ENCODE peak calls at places on chromosomes 16 and 17, in five cellular contexts. V is aorta, Y is AG04450, R is SK-N-SH, H is cardiac fibroblast. M is an unnamed sample.

GRCh38 chr16:20614201-20615141 is 38.3 kb upstream of the ACSM2B start:
- DNase-seq in V (peak; percentile 51), Y (no peak), R (no peak), H (no peak), M (no peak)

GRCh38 chr17:18187226-18187625 is 3.6 kb downstream of the ALKBH5 start:
- DNase-seq in V (no peak), Y (no peak), R (peak; percentile 61), H (peak; percentile 19), M (no peak)

GRCh38 chr17:81828656-81829055 is 4.4 kb downstream of the MCRIP1 start:
- DNase-seq in V (no peak), Y (no peak), R (no peak), H (no peak), M (no peak)

GRCh38 chr17:78789149-78789662 is 7.1 kb upstream of the CYTH1 start:
- DNase-seq in V (peak; percentile 25), Y (no peak), R (peak; percentile 29), H (peak; percentile 24), M (no peak)

GRCh38 chr17:80371196-80371595 is 43.8 kb upstream of the ENDOV start:
- DNase-seq in V (peak; percentile 11), Y (no peak), R (no peak), H (no peak), M (no peak)

GRCh38 chr16:881219-882097 is 80.9 kb upstream of the GNG13 start:
- DNase-seq in V (no peak), Y (no peak), R (no peak), H (no peak), M (no peak)

GRCh38 chr17:45147102-45147580 is 1.1 kb upstream of the HEXIM1 start:
- DNase-seq in V (peak; percentile 86), Y (no peak), R (peak; percentile 86), H (no peak), M (no peak)

GRCh38 chr16:83762141-83763024 is 45.4 kb upstream of the HSBP1 start:
- DNase-seq in V (no peak), Y (no peak), R (no peak), H (no peak), M (no peak)

GRCh38 chr17:81245665-81246342 is 6.7 kb downstream of the NDUFAF8 start:
- DNase-seq in V (peak; percentile 40), Y (no peak), R (no peak), H (no peak), M (no peak)

GRCh38 chr17:72274632-72275031 is 153.8 kb downstream of the SOX9 start:
- DNase-seq in V (no peak), Y (no peak), R (no peak), H (no peak), M (no peak)

GRCh38 chr17:79618383-79619067 is 7.7 kb upstream of the RBFOX3 start:
- DNase-seq in V (peak; percentile 27), Y (no peak), R (peak; percentile 77), H (no peak), M (no peak)

GRCh38 chr17:16443390-16444257 is 28.3 kb downstream of the TRPV2 start:
- DNase-seq in V (no peak), Y (no peak), R (no peak), H (no peak), M (no peak)

GRCh38 chr17:41738077-41738800 is 3.8 kb upstream of the HAP1 start:
- DNase-seq in V (peak; percentile 79), Y (peak; percentile 54), R (peak; percentile 92), H (peak; percentile 82), M (peak; percentile 45)

GRCh38 chr17:36195474-36196098 is 972 bp downstream of the CCL3L1 start:
- DNase-seq in V (no peak), Y (no peak), R (no peak), H (no peak), M (no peak)

GRCh38 chr17:17732892-17733670 is 51.8 kb downstream of the RAI1 start:
- DNase-seq in V (no peak), Y (no peak), R (no peak), H (peak; percentile 65), M (no peak)

GRCh38 chr16:86195863-86196630 is 297.1 kb downstream of the IRF8 start:
- DNase-seq in V (no peak), Y (no peak), R (no peak), H (peak; percentile 10), M (no peak)

GRCh38 chr16:87404764-87405625 is 12.9 kb downstream of the MAP1LC3B start:
- DNase-seq in V (no peak), Y (no peak), R (no peak), H (no peak), M (no peak)

GRCh38 chr16:66344533-66345145 is 21.9 kb upstream of the CDH5 start:
- DNase-seq in V (peak; percentile 11), Y (no peak), R (no peak), H (peak; percentile 63), M (no peak)

GRCh38 chr17:75776399-75777242 is 8.0 kb upstream of the UNK start:
- DNase-seq in V (no peak), Y (no peak), R (no peak), H (peak; percentile 65), M (no peak)

GRCh38 chr17:30824002-30824355 is 513 bp downstream of the CRLF3 start:
- DNase-seq in V (no peak), Y (no peak), R (peak; percentile 68), H (no peak), M (no peak)

DNA sequence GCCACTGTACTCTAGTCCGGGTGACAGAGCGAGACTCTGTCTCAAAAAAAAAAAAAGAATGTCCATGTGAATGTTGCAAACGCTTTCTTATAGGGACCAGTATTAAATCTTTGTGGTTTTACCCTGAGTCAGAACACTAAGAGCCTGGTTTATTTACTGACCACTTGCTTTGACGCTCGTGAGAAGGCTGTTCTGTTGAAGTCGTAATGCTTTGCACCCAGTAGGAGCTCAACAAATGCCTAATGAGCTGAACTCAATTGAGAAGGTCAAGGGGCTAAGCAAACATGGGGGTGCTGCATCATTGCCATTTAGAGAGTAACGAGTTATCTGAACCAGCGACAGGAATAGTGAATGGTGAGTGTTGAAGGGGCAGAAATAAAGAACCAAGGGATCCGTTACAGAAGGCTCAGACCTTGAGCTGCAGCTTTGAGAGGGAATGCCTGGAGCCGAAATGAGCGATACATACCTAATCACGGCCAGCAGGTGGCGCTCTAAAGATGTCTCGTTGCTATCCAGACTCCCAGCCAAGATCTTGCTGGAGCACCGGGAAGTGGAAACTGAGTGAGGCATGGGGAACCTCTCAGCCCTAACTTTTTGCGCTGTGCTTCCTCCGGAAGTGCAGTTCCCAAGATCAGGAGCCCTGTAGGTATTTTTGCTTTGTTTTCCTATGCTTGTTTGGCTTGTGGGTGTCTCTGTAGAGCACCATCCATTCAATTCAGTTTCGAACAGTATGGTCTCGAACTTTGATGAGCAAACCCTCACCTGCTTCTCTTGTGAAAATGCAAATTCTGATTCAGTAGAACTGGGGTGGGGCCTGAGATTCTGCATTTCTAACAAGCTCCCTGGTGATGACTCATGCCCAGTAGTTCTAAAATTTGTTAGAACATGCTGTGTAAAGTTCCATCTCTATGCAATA is 12.6 kb upstream of the RNF222 start:
- DNase-seq in V (peak; percentile 93), Y (peak; percentile 71), R (peak; percentile 80), H (peak; percentile 93), M (peak; percentile 55)
- H3K4me3 ChIP-seq in V (no peak overlapping the region), Y (no peak overlapping the region), R (peak overlapping the region; percentile 48), H (no peak overlapping the region), M (no peak overlapping the region)

GRCh38 chr17:83080641-83081560 is 1.5 kb downstream of the METRNL start:
- DNase-seq in V (peak; percentile 74), Y (no peak), R (peak; percentile 77), H (peak; percentile 52), M (no peak)
- H3K4me3 ChIP-seq in V (peak overlapping the region; percentile 95), Y (peak overlapping the region; percentile 62), R (peak overlapping the region; percentile 69), H (peak overlapping the region; percentile 62), M (no peak overlapping the region)

GRCh38 chr16:49755716-49756115 is 100.2 kb downstream of the ZNF423 start:
- DNase-seq in V (no peak), Y (no peak), R (peak; percentile 47), H (no peak), M (no peak)

GRCh38 chr16:49756971-49757743 is 98.8 kb downstream of the ZNF423 start:
- DNase-seq in V (no peak), Y (no peak), R (no peak), H (peak; percentile 47), M (no peak)

GRCh38 chr16:49757744-49758069 is 98.2 kb downstream of the ZNF423 start:
- DNase-seq in V (no peak), Y (no peak), R (no peak), H (no peak), M (no peak)

GRCh38 chr16:49755291-49755611 is 100.7 kb downstream of the ZNF423 start:
- DNase-seq in V (no peak), Y (peak; percentile 3), R (peak; percentile 69), H (peak; percentile 65), M (peak; percentile 26)

DNA sequence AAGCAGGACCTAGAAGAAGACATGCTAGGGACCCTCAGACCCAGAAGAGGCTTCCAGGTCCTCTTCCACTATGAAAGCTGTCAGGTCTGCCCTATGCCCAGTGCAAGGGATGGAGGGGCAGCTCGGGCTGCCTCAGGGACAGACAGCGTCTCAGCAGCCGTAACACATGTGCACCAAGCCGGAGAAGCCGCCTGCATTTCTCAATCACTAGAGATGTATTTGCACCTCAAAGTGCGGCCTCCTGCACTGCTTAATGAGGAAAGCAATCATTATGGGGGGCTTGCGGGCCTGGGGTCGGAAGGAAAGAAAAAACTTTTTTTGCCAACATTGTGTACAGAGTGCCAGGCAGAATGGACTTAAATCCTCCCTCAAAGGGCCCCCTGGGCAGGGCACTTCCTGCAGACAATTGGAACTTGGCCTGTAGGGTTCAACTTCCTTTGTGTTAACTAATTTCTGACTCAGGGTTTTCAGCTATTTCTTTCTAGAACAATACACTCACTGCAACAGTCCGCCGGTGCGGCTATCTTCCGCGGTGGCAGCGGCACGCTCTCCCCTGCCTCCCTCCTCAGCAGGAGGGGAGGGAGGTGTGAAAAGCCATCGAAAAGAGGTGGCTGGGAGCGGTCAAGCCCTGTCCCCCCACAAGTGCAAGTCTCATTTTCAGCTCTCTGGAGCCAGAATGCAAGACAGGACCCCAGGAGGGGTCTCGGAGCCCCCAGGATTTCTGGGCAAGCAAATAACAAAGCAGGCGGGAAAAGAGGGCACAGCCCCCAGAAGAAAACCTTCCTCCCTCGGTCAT is 101.2 kb downstream of the ZNF423 start:
- DNase-seq in V (no peak), Y (no peak), R (peak; percentile 50), H (peak; percentile 59), M (no peak)
- H3K4me3 ChIP-seq in V (peak overlapping the region; percentile 48), Y (no peak overlapping the region), R (no peak overlapping the region), H (peak overlapping the region; percentile 21), M (no peak overlapping the region)

DNA sequence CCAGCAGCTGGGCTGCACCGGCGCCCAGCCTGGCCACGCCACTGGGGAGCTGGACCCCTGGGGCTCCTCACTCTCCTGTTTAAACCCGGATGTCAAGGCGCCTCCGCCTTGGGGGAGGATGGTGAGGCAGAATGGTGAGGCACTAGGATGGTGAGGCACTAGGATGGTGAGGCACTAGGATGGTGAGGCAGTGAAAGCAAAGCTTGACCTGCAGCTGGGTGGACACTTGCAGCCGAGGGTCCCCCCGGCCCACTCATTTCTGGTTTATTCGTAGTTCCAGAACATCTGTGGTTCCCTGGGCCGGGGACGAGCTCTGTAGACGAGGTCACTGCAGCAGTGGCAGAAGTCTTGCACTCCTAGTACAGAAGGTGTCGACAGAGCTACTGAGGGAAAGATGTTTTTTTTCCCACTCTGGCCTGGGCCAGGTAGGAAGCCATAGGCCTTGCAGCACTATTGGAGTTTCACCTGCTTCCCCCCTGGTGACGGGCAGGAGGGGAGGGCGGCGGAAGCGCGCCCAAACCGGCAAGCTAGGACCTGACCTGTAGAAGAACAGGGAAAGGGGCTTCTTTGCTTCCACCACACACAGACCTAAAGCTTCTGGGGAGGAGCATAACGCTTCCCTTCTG is 1.1 kb upstream of the HNF1B start:
- DNase-seq in V (no peak), Y (no peak), R (no peak), H (no peak), M (no peak)
- H3K4me3 ChIP-seq in V (no peak overlapping the region), Y (no peak overlapping the region), R (no peak overlapping the region), H (no peak overlapping the region), M (no peak overlapping the region)